ENCODE peak calls at places on chromosomes 7 and 10, in ten cellular contexts. One of them, this sample, is unnamed.
A peak's percentile ranks its signal among the peaks of the same experiment; 100 is the strongest.

GRCh38 chr10:99917963-99918825 is 91.6 kb downstream of the DNMBP start:
- DNase-seq in KG1: no peak
- DNase-seq in Caco-2: no peak
- DNase-seq in BJ: peak; percentile 21
- DNase-seq in hippocampal formation: no peak
- DNase-seq in NCI-H460: no peak
- DNase-seq in stimulated activated CD4-positive, alpha-beta T cell treated with anti-CD3 and anti-CD28 coated beads, Interleukin-1b, Interleukin-23, amount 100 ng/mL, for 24 hours: no peak
- DNase-seq in activated T-cell treated with anti-CD3 and anti-CD28 coated beads for 24 hours: no peak
- DNase-seq in RKO: no peak
- DNase-seq in substantia nigra: no peak
- DNase-seq in this sample: no peak

GRCh38 chr7:13742126-13742525 is 247.3 kb downstream of the ETV1 start:
- DNase-seq in KG1: no peak
- DNase-seq in Caco-2: peak; percentile 45
- DNase-seq in BJ: peak; percentile 73
- DNase-seq in hippocampal formation: no peak
- DNase-seq in NCI-H460: no peak
- DNase-seq in stimulated activated CD4-positive, alpha-beta T cell treated with anti-CD3 and anti-CD28 coated beads, Interleukin-1b, Interleukin-23, amount 100 ng/mL, for 24 hours: no peak
- DNase-seq in activated T-cell treated with anti-CD3 and anti-CD28 coated beads for 24 hours: no peak
- DNase-seq in RKO: peak; percentile 3
- DNase-seq in substantia nigra: no peak
- DNase-seq in this sample: no peak

GRCh38 chr7:155644971-155645509 is 579 bp downstream of the RBM33 start:
- DNase-seq in KG1: peak; percentile 53
- DNase-seq in Caco-2: peak; percentile 56
- DNase-seq in BJ: no peak
- DNase-seq in hippocampal formation: no peak
- DNase-seq in NCI-H460: no peak
- DNase-seq in stimulated activated CD4-positive, alpha-beta T cell treated with anti-CD3 and anti-CD28 coated beads, Interleukin-1b, Interleukin-23, amount 100 ng/mL, for 24 hours: peak; percentile 6
- DNase-seq in activated T-cell treated with anti-CD3 and anti-CD28 coated beads for 24 hours: peak; percentile 15
- DNase-seq in RKO: peak; percentile 70
- DNase-seq in substantia nigra: peak; percentile 38
- DNase-seq in this sample: no peak

GRCh38 chr10:49611166-49611814 is 1.2 kb downstream of the SLC18A3 start:
- DNase-seq in KG1: no peak
- DNase-seq in Caco-2: peak; percentile 28
- DNase-seq in BJ: no peak
- DNase-seq in hippocampal formation: no peak
- DNase-seq in NCI-H460: no peak
- DNase-seq in stimulated activated CD4-positive, alpha-beta T cell treated with anti-CD3 and anti-CD28 coated beads, Interleukin-1b, Interleukin-23, amount 100 ng/mL, for 24 hours: no peak
- DNase-seq in activated T-cell treated with anti-CD3 and anti-CD28 coated beads for 24 hours: no peak
- DNase-seq in RKO: no peak
- DNase-seq in substantia nigra: no peak
- DNase-seq in this sample: no peak

GRCh38 chr10:21368022-21368582 is 157.4 kb downstream of the SKIDA1 start:
- DNase-seq in KG1: no peak
- DNase-seq in Caco-2: no peak
- DNase-seq in BJ: no peak
- DNase-seq in hippocampal formation: no peak
- DNase-seq in NCI-H460: no peak
- DNase-seq in stimulated activated CD4-positive, alpha-beta T cell treated with anti-CD3 and anti-CD28 coated beads, Interleukin-1b, Interleukin-23, amount 100 ng/mL, for 24 hours: no peak
- DNase-seq in activated T-cell treated with anti-CD3 and anti-CD28 coated beads for 24 hours: no peak
- DNase-seq in RKO: no peak
- DNase-seq in substantia nigra: no peak
- DNase-seq in this sample: no peak

GRCh38 chr7:158366346-158366745 is 221.3 kb downstream of the PTPRN2 start:
- DNase-seq in KG1: no peak
- DNase-seq in Caco-2: no peak
- DNase-seq in BJ: no peak
- DNase-seq in hippocampal formation: no peak
- DNase-seq in NCI-H460: no peak
- DNase-seq in stimulated activated CD4-positive, alpha-beta T cell treated with anti-CD3 and anti-CD28 coated beads, Interleukin-1b, Interleukin-23, amount 100 ng/mL, for 24 hours: no peak
- DNase-seq in activated T-cell treated with anti-CD3 and anti-CD28 coated beads for 24 hours: no peak
- DNase-seq in RKO: no peak
- DNase-seq in substantia nigra: no peak
- DNase-seq in this sample: no peak

GRCh38 chr7:20235303-20235702 is 18.1 kb upstream of the MACC1 start:
- DNase-seq in KG1: no peak
- DNase-seq in Caco-2: no peak
- DNase-seq in BJ: no peak
- DNase-seq in hippocampal formation: no peak
- DNase-seq in NCI-H460: no peak
- DNase-seq in stimulated activated CD4-positive, alpha-beta T cell treated with anti-CD3 and anti-CD28 coated beads, Interleukin-1b, Interleukin-23, amount 100 ng/mL, for 24 hours: no peak
- DNase-seq in activated T-cell treated with anti-CD3 and anti-CD28 coated beads for 24 hours: no peak
- DNase-seq in RKO: no peak
- DNase-seq in substantia nigra: no peak
- DNase-seq in this sample: no peak

GRCh38 chr10:17348111-17349008 is 106.0 kb downstream of the ST8SIA6 start:
- DNase-seq in KG1: no peak
- DNase-seq in Caco-2: no peak
- DNase-seq in BJ: peak; percentile 37
- DNase-seq in hippocampal formation: no peak
- DNase-seq in NCI-H460: peak; percentile 26
- DNase-seq in stimulated activated CD4-positive, alpha-beta T cell treated with anti-CD3 and anti-CD28 coated beads, Interleukin-1b, Interleukin-23, amount 100 ng/mL, for 24 hours: no peak
- DNase-seq in activated T-cell treated with anti-CD3 and anti-CD28 coated beads for 24 hours: no peak
- DNase-seq in RKO: peak; percentile 36
- DNase-seq in substantia nigra: no peak
- DNase-seq in this sample: no peak